ENCODE peak calls at places on chromosomes 1 and 21, in five cellular contexts. X, B, N, E and C are unnamed samples.

GRCh38 chr21:41360072-41360821 is 1.6 kb upstream of the MX2 start:
- DNase-seq in E (no peak), X (peak), B (peak), N (peak), C (no peak)

GRCh38 chr1:230891413-230891812 is 23.1 kb upstream of the C1orf198 start:
- DNase-seq in N (no peak), B (no peak), X (no peak), E (no peak), C (no peak)

GRCh38 chr1:39754906-39755504 is 16.1 kb downstream of the OXCT2 start:
- DNase-seq in X (no peak), E (no peak), B (peak), N (no peak), C (no peak)

GRCh38 chr1:223706077-223706988 is 6.0 kb upstream of the CAPN2 start:
- DNase-seq in E (no peak), X (peak), B (no peak), N (no peak), C (no peak)

GRCh38 chr1:114062646-114063045 is 83.4 kb downstream of the OLFML3 start:
- DNase-seq in B (no peak), N (no peak), X (no peak), E (no peak), C (no peak)

GRCh38 chr1:214636436-214636835 is 33.4 kb downstream of the CENPF start:
- DNase-seq in N (no peak), E (no peak), X (no peak), B (no peak), C (no peak)

GRCh38 chr1:68916227-68916853 is 419.5 kb upstream of the DEPDC1 start:
- DNase-seq in X (peak), E (no peak), B (no peak), N (no peak), C (no peak)

GRCh38 chr1:12065872-12066271 is 2.8 kb downstream of the TNFRSF8 start:
- DNase-seq in N (peak), E (no peak), B (no peak), X (no peak), C (no peak)

GRCh38 chr1:110594466-110595076 is 11.6 kb downstream of the KCNA2 start:
- DNase-seq in B (no peak), E (no peak), X (no peak), N (no peak), C (no peak)

GRCh38 chr1:221961532-221962292 is 219.8 kb upstream of the DUSP10 start:
- DNase-seq in E (no peak), X (no peak), B (no peak), N (peak), C (peak)

GRCh38 chr1:235130766-235131270 is 2.2 kb upstream of the TOMM20 start:
- DNase-seq in E (no peak), B (no peak), X (no peak), N (no peak), C (no peak)

GRCh38 chr1:80989455-80989854 is 811.3 kb upstream of the ADGRL2 start:
- DNase-seq in B (no peak), N (no peak), X (no peak), E (no peak), C (no peak)

GRCh38 chr21:32613436-32614043 is 1.4 kb upstream of the CFAP298 start:
- DNase-seq in B (no peak), E (no peak), X (no peak), N (no peak), C (no peak)

GRCh38 chr1:15696956-15697521 is 12.9 kb downstream of the PLEKHM2 start:
- DNase-seq in B (no peak), E (no peak), X (no peak), N (no peak), C (peak)

GRCh38 chr1:17922833-17923232 is 167.7 kb downstream of the ACTL8 start:
- DNase-seq in E (peak), X (peak), N (peak), B (peak), C (peak)
- TF ChIP-seq CTCF in E (peak), X (peak), N (peak), B (peak), C (peak)

GRCh38 chr1:41314781-41315481 is 46.3 kb upstream of the FOXO6 start:
- DNase-seq in N (no peak), X (peak), E (no peak), B (no peak), C (no peak)

GRCh38 chr1:41315482-41315823 is 45.8 kb upstream of the FOXO6 start:
- DNase-seq in B (no peak), X (no peak), E (no peak), N (no peak), C (no peak)

GRCh38 chr1:41314376-41314775 is 46.9 kb upstream of the FOXO6 start:
- DNase-seq in B (no peak), X (no peak), E (no peak), N (no peak), C (no peak)

GRCh38 chr1:41312991-41313645 is 48.1 kb upstream of the FOXO6 start:
- DNase-seq in E (no peak), N (no peak), B (no peak), X (no peak), C (no peak)

DNA sequence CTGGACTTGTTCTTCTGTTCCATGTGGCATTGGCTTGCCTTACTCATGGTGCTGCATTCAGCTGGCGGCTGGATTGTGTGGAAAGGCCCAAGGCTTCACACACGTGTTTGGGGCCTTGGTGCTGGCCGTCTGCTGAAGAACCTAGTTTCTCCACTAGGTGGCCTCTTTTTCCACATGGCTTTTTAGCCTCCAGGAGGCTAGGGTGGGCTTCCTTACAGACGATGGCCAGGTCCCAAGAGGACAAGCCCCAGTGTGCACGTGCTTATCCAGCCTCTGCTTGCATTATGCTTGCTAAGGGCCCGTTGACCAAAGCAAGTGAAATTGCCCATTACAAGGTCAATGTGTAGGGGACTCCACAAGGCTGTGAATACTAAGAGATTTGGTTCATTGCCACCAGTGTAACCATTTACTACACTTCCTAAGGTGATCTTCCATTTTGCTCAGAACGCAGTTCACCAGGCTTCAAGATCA is 47.5 kb upstream of the FOXO6 start:
- DNase-seq in X (no peak), E (no peak), B (peak), N (peak), C (peak)
- TF ChIP-seq CTCF in X (peak), E (peak), B (peak), N (peak), C (peak)

GRCh38 chr1:94599090-94599813 is 57.7 kb upstream of the F3 start:
- DNase-seq in B (peak), E (no peak), X (peak), N (no peak), C (no peak)
- TF ChIP-seq CTCF in B (peak), E (no peak), X (peak), N (no peak), C (no peak)

DNA sequence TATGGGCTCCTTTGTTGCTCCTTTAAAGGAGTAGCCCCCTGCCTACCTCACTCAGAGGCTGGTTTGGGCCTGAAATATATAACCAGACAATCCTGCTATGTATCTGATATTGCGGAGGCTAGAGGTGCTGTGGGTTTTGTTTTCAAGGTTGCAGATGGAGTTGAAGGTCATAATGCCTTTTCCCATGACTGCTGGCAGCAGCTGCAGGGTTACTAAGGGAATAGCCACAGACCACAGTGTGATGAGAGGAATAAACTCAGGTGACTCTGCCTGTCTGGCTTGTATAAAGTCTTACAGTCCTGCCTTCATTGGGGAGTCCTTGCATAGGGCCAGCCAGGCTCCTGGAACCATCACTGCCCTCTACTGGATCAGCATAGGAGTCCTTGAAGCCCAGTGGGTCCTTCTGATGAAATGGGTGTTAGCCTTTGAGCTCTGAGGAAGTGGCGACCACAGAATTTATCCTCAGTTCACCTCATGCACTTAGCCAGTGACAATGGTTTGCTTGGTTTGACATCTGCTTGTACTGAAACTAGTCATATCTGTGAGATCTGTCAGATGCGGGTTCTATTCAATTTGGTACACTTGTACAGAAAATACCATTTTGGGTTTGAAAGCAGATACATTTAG is 174.4 kb upstream of the HMCN1 start:
- DNase-seq in E (no peak), X (peak), B (peak), N (peak), C (peak)
- TF ChIP-seq CTCF in E (no peak), X (no peak), B (peak), N (peak), C (peak)

GRCh38 chr1:150486966-150487762 is at the start of gene TARS2:
- DNase-seq in B (peak), E (peak), N (peak), X (peak), C (peak)
- TF ChIP-seq CTCF in B (no peak), E (peak), N (peak), X (peak), C (no peak)

GRCh38 chr1:200491097-200491496 is 81.3 kb upstream of the ZNF281 start:
- DNase-seq in N (no peak), E (no peak), B (no peak), X (no peak), C (no peak)

GRCh38 chr1:200495901-200496300 is 86.1 kb upstream of the ZNF281 start:
- DNase-seq in B (no peak), X (no peak), E (no peak), N (no peak), C (no peak)

GRCh38 chr1:200493344-200493743 is 83.5 kb upstream of the ZNF281 start:
- DNase-seq in B (no peak), E (no peak), N (no peak), X (no peak), C (no peak)

GRCh38 chr1:200496937-200497336 is 87.1 kb upstream of the ZNF281 start:
- DNase-seq in X (no peak), B (no peak), E (no peak), N (no peak), C (no peak)
- TF ChIP-seq CTCF in X (no peak), B (no peak), E (no peak), N (no peak), C (no peak)

DNA sequence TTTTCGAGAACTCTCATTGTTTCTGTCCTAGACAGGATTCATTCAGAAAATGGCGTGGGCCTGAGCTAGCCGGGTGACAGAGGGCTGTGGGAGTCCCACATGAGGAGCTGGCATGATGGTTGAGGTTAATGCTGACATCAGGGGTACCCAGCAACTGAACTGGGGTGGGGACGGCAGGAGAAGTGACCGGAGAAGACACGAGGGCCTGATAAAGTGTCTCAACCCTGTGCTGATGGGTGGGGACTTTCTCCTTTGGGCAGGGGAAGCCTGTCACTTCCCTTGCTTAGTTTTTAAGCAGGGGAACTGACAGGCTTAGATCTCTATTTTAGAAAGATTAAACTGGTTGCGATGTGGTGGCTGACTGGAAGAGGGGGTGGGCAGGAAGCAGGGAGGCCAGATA is 14.6 kb downstream of the CHIT1 start:
- DNase-seq in B (no peak), N (no peak), X (no peak), E (no peak), C (no peak)
- TF ChIP-seq CTCF in B (no peak), N (no peak), X (no peak), E (no peak), C (no peak)